ENCODE peak calls at places on chromosomes 7 and 10, in ten cellular contexts. One of them, this sample, is unnamed.

GRCh38 chr7:90210475-90210874 is 1.1 kb upstream of the STEAP2 start:
- DNase-seq in fibroblast of the aortic adventitia: no peak
- DNase-seq in ovary: no peak
- DNase-seq in left ventricle myocardium inferior: no peak
- DNase-seq in hepatocyte: no peak
- DNase-seq in A549: no peak
- DNase-seq in thoracic aorta: no peak
- DNase-seq in cardiac muscle cell: no peak
- DNase-seq in psoas muscle: no peak
- DNase-seq in lower leg skin: no peak
- DNase-seq in this sample: no peak

GRCh38 chr10:103768345-103768744 is 87.0 kb downstream of the SH3PXD2A start:
- DNase-seq in fibroblast of the aortic adventitia: no peak
- DNase-seq in ovary: no peak
- DNase-seq in left ventricle myocardium inferior: no peak
- DNase-seq in hepatocyte: no peak
- DNase-seq in A549: no peak
- DNase-seq in thoracic aorta: no peak
- DNase-seq in cardiac muscle cell: no peak
- DNase-seq in psoas muscle: no peak
- DNase-seq in lower leg skin: no peak
- DNase-seq in this sample: no peak

GRCh38 chr10:51403522-51403921 is 295.9 kb downstream of the CSTF2T start:
- DNase-seq in fibroblast of the aortic adventitia: no peak
- DNase-seq in ovary: no peak
- DNase-seq in left ventricle myocardium inferior: no peak
- DNase-seq in hepatocyte: no peak
- DNase-seq in A549: no peak
- DNase-seq in thoracic aorta: no peak
- DNase-seq in cardiac muscle cell: no peak
- DNase-seq in psoas muscle: no peak
- DNase-seq in lower leg skin: no peak
- DNase-seq in this sample: no peak

GRCh38 chr10:45376364-45376801 is 2.4 kb downstream of the ALOX5 start:
- DNase-seq in fibroblast of the aortic adventitia: no peak
- DNase-seq in ovary: no peak
- DNase-seq in left ventricle myocardium inferior: no peak
- DNase-seq in hepatocyte: peak; percentile 39
- DNase-seq in A549: no peak
- DNase-seq in thoracic aorta: no peak
- DNase-seq in cardiac muscle cell: no peak
- DNase-seq in psoas muscle: no peak
- DNase-seq in lower leg skin: no peak
- DNase-seq in this sample: no peak

GRCh38 chr7:47420117-47420780 is 161.7 kb downstream of the TNS3 start:
- DNase-seq in fibroblast of the aortic adventitia: no peak
- DNase-seq in ovary: no peak
- DNase-seq in left ventricle myocardium inferior: no peak
- DNase-seq in hepatocyte: no peak
- DNase-seq in A549: no peak
- DNase-seq in thoracic aorta: no peak
- DNase-seq in cardiac muscle cell: no peak
- DNase-seq in psoas muscle: no peak
- DNase-seq in lower leg skin: no peak
- DNase-seq in this sample: no peak

GRCh38 chr7:31550432-31550831 is 36.5 kb downstream of the ITPRID1 start:
- DNase-seq in fibroblast of the aortic adventitia: no peak
- DNase-seq in ovary: no peak
- DNase-seq in left ventricle myocardium inferior: no peak
- DNase-seq in hepatocyte: no peak
- DNase-seq in A549: no peak
- DNase-seq in thoracic aorta: no peak
- DNase-seq in cardiac muscle cell: no peak
- DNase-seq in psoas muscle: no peak
- DNase-seq in lower leg skin: no peak
- DNase-seq in this sample: no peak

GRCh38 chr10:126661841-126662520 is 8.5 kb downstream of the C10orf90 start:
- DNase-seq in fibroblast of the aortic adventitia: peak; percentile 35
- DNase-seq in ovary: no peak
- DNase-seq in left ventricle myocardium inferior: no peak
- DNase-seq in hepatocyte: peak; percentile 7
- DNase-seq in A549: no peak
- DNase-seq in thoracic aorta: no peak
- DNase-seq in cardiac muscle cell: no peak
- DNase-seq in psoas muscle: no peak
- DNase-seq in lower leg skin: no peak
- DNase-seq in this sample: no peak

GRCh38 chr7:128042027-128042426 is 10.8 kb upstream of the LRRC4 start:
- DNase-seq in fibroblast of the aortic adventitia: no peak
- DNase-seq in ovary: no peak
- DNase-seq in left ventricle myocardium inferior: no peak
- DNase-seq in hepatocyte: no peak
- DNase-seq in A549: no peak
- DNase-seq in thoracic aorta: no peak
- DNase-seq in cardiac muscle cell: no peak
- DNase-seq in psoas muscle: no peak
- DNase-seq in lower leg skin: no peak
- DNase-seq in this sample: no peak

GRCh38 chr7:157607218-157607617 is 270.4 kb downstream of the DNAJB6 start:
- DNase-seq in fibroblast of the aortic adventitia: no peak
- DNase-seq in ovary: no peak
- DNase-seq in left ventricle myocardium inferior: no peak
- DNase-seq in hepatocyte: no peak
- DNase-seq in A549: no peak
- DNase-seq in thoracic aorta: no peak
- DNase-seq in cardiac muscle cell: no peak
- DNase-seq in psoas muscle: no peak
- DNase-seq in lower leg skin: no peak
- DNase-seq in this sample: no peak

GRCh38 chr10:88117869-88118632 is 254.6 kb downstream of the PTEN start:
- DNase-seq in fibroblast of the aortic adventitia: no peak
- DNase-seq in ovary: no peak
- DNase-seq in left ventricle myocardium inferior: no peak
- DNase-seq in hepatocyte: no peak
- DNase-seq in A549: no peak
- DNase-seq in thoracic aorta: no peak
- DNase-seq in cardiac muscle cell: peak; percentile 45
- DNase-seq in psoas muscle: no peak
- DNase-seq in lower leg skin: no peak
- DNase-seq in this sample: no peak

GRCh38 chr10:28281726-28282325 is 21.0 kb downstream of the MPP7 start:
- DNase-seq in fibroblast of the aortic adventitia: no peak
- DNase-seq in ovary: no peak
- DNase-seq in left ventricle myocardium inferior: no peak
- DNase-seq in hepatocyte: no peak
- DNase-seq in A549: no peak
- DNase-seq in thoracic aorta: no peak
- DNase-seq in cardiac muscle cell: no peak
- DNase-seq in psoas muscle: no peak
- DNase-seq in lower leg skin: no peak
- DNase-seq in this sample: no peak

GRCh38 chr7:45122975-45123860 is 11.7 kb upstream of the TBRG4 start:
- DNase-seq in fibroblast of the aortic adventitia: no peak
- DNase-seq in ovary: no peak
- DNase-seq in left ventricle myocardium inferior: no peak
- DNase-seq in hepatocyte: no peak
- DNase-seq in A549: no peak
- DNase-seq in thoracic aorta: no peak
- DNase-seq in cardiac muscle cell: no peak
- DNase-seq in psoas muscle: no peak
- DNase-seq in lower leg skin: no peak
- DNase-seq in this sample: no peak
- H3K4me3 ChIP-seq in fibroblast of the aortic adventitia: no peak overlapping the region
- H3K4me3 ChIP-seq in ovary: no peak overlapping the region
- H3K4me3 ChIP-seq in left ventricle myocardium inferior: no peak overlapping the region
- H3K4me3 ChIP-seq in hepatocyte: no peak overlapping the region
- H3K4me3 ChIP-seq in A549: no peak overlapping the region
- H3K4me3 ChIP-seq in thoracic aorta: no peak overlapping the region
- H3K4me3 ChIP-seq in cardiac muscle cell: no peak overlapping the region
- H3K4me3 ChIP-seq in psoas muscle: no peak overlapping the region
- H3K4me3 ChIP-seq in lower leg skin: no peak overlapping the region
- H3K4me3 ChIP-seq in this sample: no peak overlapping the region

GRCh38 chr7:112214887-112215286 is 8.4 kb downstream of the ZNF277 start:
- DNase-seq in fibroblast of the aortic adventitia: no peak
- DNase-seq in ovary: no peak
- DNase-seq in left ventricle myocardium inferior: no peak
- DNase-seq in hepatocyte: no peak
- DNase-seq in A549: no peak
- DNase-seq in thoracic aorta: no peak
- DNase-seq in cardiac muscle cell: no peak
- DNase-seq in psoas muscle: no peak
- DNase-seq in lower leg skin: no peak
- DNase-seq in this sample: no peak
- TF ChIP-seq CTCF in fibroblast of the aortic adventitia: no peak
- TF ChIP-seq CTCF in ovary: no peak
- TF ChIP-seq CTCF in left ventricle myocardium inferior: no peak
- TF ChIP-seq CTCF in hepatocyte: no peak
- TF ChIP-seq CTCF in A549: no peak
- TF ChIP-seq CTCF in thoracic aorta: no peak
- TF ChIP-seq CTCF in cardiac muscle cell: no peak
- TF ChIP-seq CTCF in psoas muscle: no peak
- TF ChIP-seq CTCF in lower leg skin: no peak
- TF ChIP-seq CTCF in this sample: no peak

GRCh38 chr10:15099886-15100285 is 2.7 kb downstream of the RPP38 start:
- DNase-seq in fibroblast of the aortic adventitia: no peak
- DNase-seq in ovary: no peak
- DNase-seq in left ventricle myocardium inferior: no peak
- DNase-seq in hepatocyte: no peak
- DNase-seq in A549: no peak
- DNase-seq in thoracic aorta: no peak
- DNase-seq in cardiac muscle cell: no peak
- DNase-seq in psoas muscle: no peak
- DNase-seq in lower leg skin: no peak
- DNase-seq in this sample: no peak
- H3K4me3 ChIP-seq in fibroblast of the aortic adventitia: no peak overlapping the region
- H3K4me3 ChIP-seq in ovary: no peak overlapping the region
- H3K4me3 ChIP-seq in left ventricle myocardium inferior: no peak overlapping the region
- H3K4me3 ChIP-seq in hepatocyte: no peak overlapping the region
- H3K4me3 ChIP-seq in A549: no peak overlapping the region
- H3K4me3 ChIP-seq in thoracic aorta: no peak overlapping the region
- H3K4me3 ChIP-seq in cardiac muscle cell: no peak overlapping the region
- H3K4me3 ChIP-seq in psoas muscle: no peak overlapping the region
- H3K4me3 ChIP-seq in lower leg skin: no peak overlapping the region
- H3K4me3 ChIP-seq in this sample: no peak overlapping the region

GRCh38 chr10:36730316-36730715 is 395.1 kb upstream of the ANKRD30A start:
- DNase-seq in fibroblast of the aortic adventitia: no peak
- DNase-seq in ovary: no peak
- DNase-seq in left ventricle myocardium inferior: no peak
- DNase-seq in hepatocyte: no peak
- DNase-seq in A549: no peak
- DNase-seq in thoracic aorta: no peak
- DNase-seq in cardiac muscle cell: no peak
- DNase-seq in psoas muscle: no peak
- DNase-seq in lower leg skin: no peak
- DNase-seq in this sample: no peak

GRCh38 chr10:36720931-36721330 is 404.5 kb upstream of the ANKRD30A start:
- DNase-seq in fibroblast of the aortic adventitia: no peak
- DNase-seq in ovary: no peak
- DNase-seq in left ventricle myocardium inferior: no peak
- DNase-seq in hepatocyte: no peak
- DNase-seq in A549: no peak
- DNase-seq in thoracic aorta: no peak
- DNase-seq in cardiac muscle cell: no peak
- DNase-seq in psoas muscle: no peak
- DNase-seq in lower leg skin: no peak
- DNase-seq in this sample: no peak

GRCh38 chr10:36721851-36722250 is 403.5 kb upstream of the ANKRD30A start:
- DNase-seq in fibroblast of the aortic adventitia: peak; percentile 46
- DNase-seq in ovary: no peak
- DNase-seq in left ventricle myocardium inferior: no peak
- DNase-seq in hepatocyte: peak; percentile 8
- DNase-seq in A549: no peak
- DNase-seq in thoracic aorta: no peak
- DNase-seq in cardiac muscle cell: no peak
- DNase-seq in psoas muscle: no peak
- DNase-seq in lower leg skin: no peak
- DNase-seq in this sample: no peak

GRCh38 chr10:36722777-36723176 is 402.6 kb upstream of the ANKRD30A start:
- DNase-seq in fibroblast of the aortic adventitia: no peak
- DNase-seq in ovary: no peak
- DNase-seq in left ventricle myocardium inferior: no peak
- DNase-seq in hepatocyte: no peak
- DNase-seq in A549: no peak
- DNase-seq in thoracic aorta: no peak
- DNase-seq in cardiac muscle cell: no peak
- DNase-seq in psoas muscle: no peak
- DNase-seq in lower leg skin: no peak
- DNase-seq in this sample: no peak

DNA sequence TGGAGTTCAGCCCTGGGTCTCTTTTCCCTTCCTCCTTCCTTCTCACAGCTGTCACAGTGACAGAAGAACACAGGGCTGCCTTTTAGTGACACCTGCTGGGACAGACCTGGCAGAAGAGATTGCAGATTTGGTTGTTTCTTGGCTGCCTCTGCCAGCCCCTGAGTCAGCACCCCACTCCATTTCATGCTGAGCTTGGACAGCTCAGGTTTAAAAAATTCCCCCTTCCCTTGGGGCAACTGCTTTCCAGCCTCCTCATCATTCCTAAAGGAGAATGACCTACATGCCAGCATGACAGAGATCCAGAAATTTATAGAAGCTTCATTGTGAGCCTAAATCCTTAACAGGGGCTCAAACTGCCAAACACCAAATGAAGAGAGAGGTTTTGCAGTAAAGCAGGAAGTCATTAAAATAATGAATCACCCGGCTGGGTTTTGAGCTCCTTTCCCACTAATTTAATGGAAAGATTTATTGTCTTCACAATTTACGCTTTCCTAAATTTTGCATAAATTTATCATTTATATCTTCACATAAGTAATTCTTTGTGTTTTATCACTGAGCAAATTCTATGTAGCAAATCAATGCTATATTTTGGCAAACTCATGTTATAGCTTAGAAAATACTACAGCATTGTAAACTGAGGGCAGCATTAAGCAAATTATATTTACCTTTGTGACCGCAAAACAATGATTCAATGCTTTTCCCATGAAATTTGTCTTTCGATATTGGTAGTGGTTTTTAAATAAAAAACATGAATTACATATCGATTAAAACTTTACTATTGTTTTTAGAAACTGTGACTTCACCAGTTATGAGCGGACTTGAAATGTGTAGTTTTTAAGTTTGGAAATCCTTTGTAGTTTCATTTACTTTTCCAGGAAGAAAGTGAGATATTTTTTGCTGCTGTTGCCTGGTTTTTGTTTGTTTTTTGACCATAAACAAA is 399.5 kb upstream of the ANKRD30A start:
- DNase-seq in fibroblast of the aortic adventitia: peak; percentile 94
- DNase-seq in ovary: no peak
- DNase-seq in left ventricle myocardium inferior: no peak
- DNase-seq in hepatocyte: peak; percentile 60
- DNase-seq in A549: peak; percentile 44
- DNase-seq in thoracic aorta: no peak
- DNase-seq in cardiac muscle cell: peak; percentile 73
- DNase-seq in psoas muscle: peak; percentile 49
- DNase-seq in lower leg skin: no peak
- DNase-seq in this sample: no peak
- TF ChIP-seq CTCF in fibroblast of the aortic adventitia: peak; percentile 34
- TF ChIP-seq CTCF in ovary: no peak
- TF ChIP-seq CTCF in left ventricle myocardium inferior: peak; percentile 54
- TF ChIP-seq CTCF in hepatocyte: peak; percentile 58
- TF ChIP-seq CTCF in A549: peak; percentile 64
- TF ChIP-seq CTCF in thoracic aorta: no peak
- TF ChIP-seq CTCF in cardiac muscle cell: peak; percentile 7
- TF ChIP-seq CTCF in psoas muscle: no peak
- TF ChIP-seq CTCF in lower leg skin: no peak
- TF ChIP-seq CTCF in this sample: no peak